ENCODE peak calls at places on chromosomes 7 and 10, in six cellular contexts. P is IMR-90, O is H9, Y is H1, J is mesenchymal stem cell, R is trophoblast cell. K is an unnamed sample.

GRCh38 chr7:51255536-51256243 is 60.9 kb downstream of the COBL start:
- DNase-seq in P (no peak), O (no peak), Y (peak; percentile 15), J (no peak), R (peak; percentile 83), K (no peak)

GRCh38 chr7:1943933-1944618 is 274.0 kb downstream of the ELFN1 start:
- DNase-seq in P (no peak), O (no peak), Y (no peak), J (no peak), R (no peak), K (no peak)

GRCh38 chr7:130721486-130722277 is 12.3 kb downstream of the KLF14 start:
- DNase-seq in P (peak; percentile 69), O (peak; percentile 81), Y (no peak), J (peak; percentile 85), R (peak; percentile 81), K (peak; percentile 58)

GRCh38 chr10:43048301-43049051 is 28.4 kb upstream of the RET start:
- DNase-seq in P (peak; percentile 45), O (no peak), Y (no peak), J (peak; percentile 1), R (peak; percentile 91), K (no peak)

GRCh38 chr10:128526793-128527375 is 400.7 kb upstream of the MKI67 start:
- DNase-seq in P (no peak), O (peak; percentile 33), Y (no peak), J (no peak), R (no peak), K (no peak)

GRCh38 chr7:106671160-106671559 is 10.2 kb upstream of the CCDC71L start:
- DNase-seq in P (no peak), O (no peak), Y (no peak), J (no peak), R (no peak), K (no peak)

GRCh38 chr10:73768881-73769280 is 13.0 kb upstream of the CHCHD1 start:
- DNase-seq in P (no peak), O (peak; percentile 55), Y (no peak), J (no peak), R (no peak), K (no peak)

GRCh38 chr10:44979281-44980181 is 922 bp upstream of the DEPP1 start:
- DNase-seq in P (no peak), O (no peak), Y (no peak), J (no peak), R (no peak), K (no peak)

GRCh38 chr7:867001-867405 is 9.4 kb upstream of the GET4 start:
- DNase-seq in P (peak; percentile 97), O (no peak), Y (no peak), J (no peak), R (no peak), K (no peak)

GRCh38 chr7:115226410-115226809 is 304.5 kb downstream of the MDFIC start:
- DNase-seq in P (no peak), O (peak; percentile 70), Y (peak; percentile 77), J (no peak), R (no peak), K (no peak)

GRCh38 chr7:80869821-80870751 is 48.8 kb downstream of the SEMA3C start:
- DNase-seq in P (no peak), O (no peak), Y (no peak), J (no peak), R (no peak), K (no peak)

GRCh38 chr7:116999316-116999715 is 46.0 kb downstream of the ST7 start:
- DNase-seq in P (peak; percentile 71), O (no peak), Y (no peak), J (peak; percentile 44), R (peak; percentile 73), K (no peak)

GRCh38 chr10:34427911-34428216 is 387.2 kb downstream of the PARD3 start:
- DNase-seq in P (no peak), O (no peak), Y (no peak), J (no peak), R (peak; percentile 72), K (no peak)
- H3K18ac ChIP-seq in P (no peak overlapping the region), O (peak overlapping the region; percentile 66), Y (peak overlapping the region; percentile 20), J (no peak overlapping the region), R (peak overlapping the region; percentile 68), K (no peak overlapping the region)

GRCh38 chr7:102036958-102037357 is 219.5 kb downstream of the CUX1 start:
- DNase-seq in P (no peak), O (no peak), Y (no peak), J (no peak), R (no peak), K (no peak)
- H3K4ac ChIP-seq in P (no peak overlapping the region), O (no peak overlapping the region), Y (no peak overlapping the region), J (no peak overlapping the region), R (no peak overlapping the region), K (no peak overlapping the region)

GRCh38 chr7:41834805-41835694 is 132.2 kb upstream of the INHBA start:
- DNase-seq in P (peak; percentile 9), O (no peak), Y (no peak), J (peak; percentile 42), R (no peak), K (no peak)
- H4K91ac ChIP-seq in P (peak overlapping the region; percentile 16), O (no peak overlapping the region), Y (no peak overlapping the region), J (no peak overlapping the region), R (no peak overlapping the region), K (no peak overlapping the region)

GRCh38 chr10:124074471-124075109 is 18.8 kb downstream of the CHST15 start:
- DNase-seq in P (no peak), O (no peak), Y (no peak), J (no peak), R (no peak), K (no peak)
- H3K18ac ChIP-seq in P (no peak overlapping the region), O (no peak overlapping the region), Y (no peak overlapping the region), J (no peak overlapping the region), R (no peak overlapping the region), K (peak overlapping the region; percentile 69)

GRCh38 chr7:71484381-71484780 is 352.4 kb downstream of the GALNT17 start:
- DNase-seq in P (no peak), O (no peak), Y (no peak), J (no peak), R (no peak), K (no peak)

GRCh38 chr7:71486856-71487628 is 355.1 kb downstream of the GALNT17 start:
- DNase-seq in P (no peak), O (no peak), Y (no peak), J (peak; percentile 45), R (no peak), K (no peak)

GRCh38 chr7:71491331-71491730 is 359.4 kb downstream of the GALNT17 start:
- DNase-seq in P (no peak), O (no peak), Y (no peak), J (no peak), R (no peak), K (no peak)

GRCh38 chr7:71486414-71486813 is 354.5 kb downstream of the GALNT17 start:
- DNase-seq in P (no peak), O (no peak), Y (no peak), J (no peak), R (no peak), K (no peak)

GRCh38 chr7:71488308-71488707 is 356.4 kb downstream of the GALNT17 start:
- DNase-seq in P (no peak), O (peak; percentile 39), Y (no peak), J (peak; percentile 16), R (no peak), K (no peak)
- H3K4ac ChIP-seq in P (no peak overlapping the region), O (no peak overlapping the region), Y (no peak overlapping the region), J (no peak overlapping the region), R (no peak overlapping the region), K (no peak overlapping the region)

GRCh38 chr7:64431838-64432237 is 118.1 kb downstream of the ZNF736 start:
- DNase-seq in P (no peak), O (no peak), Y (no peak), J (no peak), R (no peak), K (no peak)

GRCh38 chr7:64433590-64433989 is 119.8 kb downstream of the ZNF736 start:
- DNase-seq in P (no peak), O (no peak), Y (no peak), J (no peak), R (no peak), K (no peak)

DNA sequence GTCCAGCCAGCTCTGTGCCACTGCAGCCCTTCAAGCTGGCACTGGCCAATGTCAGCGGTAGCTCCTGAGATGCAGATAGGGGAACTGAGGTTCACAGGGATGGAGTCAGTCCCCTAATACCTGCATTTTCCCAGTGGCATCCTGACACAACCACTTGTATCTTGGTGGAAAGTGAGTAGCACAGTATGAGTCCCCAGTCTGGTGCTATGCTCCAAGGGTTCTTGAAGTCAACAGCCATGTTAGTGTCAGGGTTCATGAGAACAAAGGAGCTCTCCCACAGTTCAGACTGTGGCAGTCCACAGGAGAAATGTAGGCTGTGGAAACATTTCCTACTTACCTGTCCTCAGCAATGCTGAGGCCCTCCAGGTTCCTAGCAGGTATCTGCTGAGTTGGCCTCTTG is 115.5 kb downstream of the ZNF736 start:
- DNase-seq in P (no peak), O (no peak), Y (no peak), J (no peak), R (no peak), K (no peak)
- H4K91ac ChIP-seq in P (no peak overlapping the region), O (no peak overlapping the region), Y (no peak overlapping the region), J (no peak overlapping the region), R (no peak overlapping the region), K (no peak overlapping the region)